ENCODE peak calls at places on chromosome 5, in seven cellular contexts. I is GM12865, N is cardiac fibroblast, Y is mucosa of descending colon, Z is AG09319, C is mesothelial cell of epicardium, U is IMR-90. P is an unnamed sample.

GRCh38 chr5:68379275-68380026 is 163.9 kb downstream of the PIK3R1 start:
- DNase-seq in I (no peak), N (peak; percentile 21), Y (no peak), Z (no peak), C (no peak), U (no peak), P (no peak)

GRCh38 chr5:112174959-112175594 is 244.0 kb downstream of the EPB41L4A start:
- DNase-seq in I (peak; percentile 73), N (peak; percentile 71), Y (no peak), Z (no peak), C (no peak), U (peak; percentile 26), P (peak; percentile 48)

GRCh38 chr5:159735036-159735435 is 181.2 kb upstream of the ADRA1B start:
- DNase-seq in I (no peak), N (no peak), Y (no peak), Z (no peak), C (no peak), U (no peak), P (no peak)

GRCh38 chr5:108974594-108974993 is 226.9 kb downstream of the FER start:
- DNase-seq in I (no peak), N (no peak), Y (no peak), Z (no peak), C (no peak), U (no peak), P (no peak)

GRCh38 chr5:178515019-178515418 is 75.2 kb downstream of the COL23A1 start:
- DNase-seq in I (no peak), N (no peak), Y (no peak), Z (no peak), C (no peak), U (no peak), P (no peak)

GRCh38 chr5:3736926-3737325 is 141.3 kb downstream of the IRX1 start:
- DNase-seq in I (no peak), N (no peak), Y (no peak), Z (no peak), C (no peak), U (no peak), P (no peak)

GRCh38 chr5:113371788-113372196 is 63.0 kb downstream of the TSSK1B start:
- DNase-seq in I (no peak), N (peak; percentile 70), Y (no peak), Z (no peak), C (no peak), U (no peak), P (no peak)

GRCh38 chr5:54171645-54172384 is 138.6 kb downstream of the ARL15 start:
- DNase-seq in I (no peak), N (no peak), Y (no peak), Z (no peak), C (no peak), U (peak; percentile 81), P (no peak)

GRCh38 chr5:59893436-59894227 is at the start of gene PDE4D:
- DNase-seq in I (peak; percentile 16), N (peak; percentile 63), Y (peak; percentile 38), Z (peak; percentile 1), C (peak; percentile 82), U (peak; percentile 38), P (peak; percentile 26)

GRCh38 chr5:42566658-42567313 is 143.5 kb downstream of the GHR start:
- DNase-seq in I (no peak), N (peak; percentile 51), Y (no peak), Z (peak; percentile 3), C (no peak), U (no peak), P (no peak)

GRCh38 chr5:136619556-136619955 is 254.2 kb upstream of the TRPC7 start:
- DNase-seq in I (no peak), N (no peak), Y (no peak), Z (no peak), C (no peak), U (no peak), P (no peak)

GRCh38 chr5:122870219-122870856 is 24.9 kb downstream of the SNX24 start:
- DNase-seq in I (no peak), N (peak; percentile 43), Y (no peak), Z (no peak), C (no peak), U (peak; percentile 56), P (no peak)

GRCh38 chr5:83472508-83473343 is 1.2 kb downstream of the VCAN start:
- DNase-seq in I (peak; percentile 50), N (peak; percentile 55), Y (peak; percentile 32), Z (no peak), C (peak; percentile 67), U (no peak), P (peak; percentile 54)
- TF ChIP-seq CTCF in I (no peak), N (no peak), Y (no peak), Z (no peak), C (no peak), U (no peak), P (no peak)

GRCh38 chr5:148780711-148781110 is 45.7 kb upstream of the ADRB2 start:
- DNase-seq in I (no peak), N (no peak), Y (no peak), Z (no peak), C (no peak), U (no peak), P (no peak)
- TF ChIP-seq CTCF in I (no peak), N (no peak), Y (no peak), Z (no peak), C (peak; percentile 10), U (no peak), P (no peak)

GRCh38 chr5:151926186-151926585 is 1.5 kb upstream of the GLRA1 start:
- DNase-seq in I (no peak), N (no peak), Y (no peak), Z (no peak), C (no peak), U (no peak), P (no peak)

GRCh38 chr5:151917931-151918330 is 6.7 kb downstream of the GLRA1 start:
- DNase-seq in I (no peak), N (no peak), Y (no peak), Z (no peak), C (no peak), U (no peak), P (no peak)

GRCh38 chr5:151924564-151925395 is at the start of gene GLRA1:
- DNase-seq in I (peak; percentile 52), N (peak; percentile 54), Y (peak; percentile 58), Z (no peak), C (peak; percentile 87), U (peak; percentile 31), P (peak; percentile 61)

GRCh38 chr5:151925396-151925750 is 722 bp upstream of the GLRA1 start:
- DNase-seq in I (no peak), N (no peak), Y (no peak), Z (no peak), C (no peak), U (no peak), P (no peak)

GRCh38 chr5:151923865-151924264 is 786 bp downstream of the GLRA1 start:
- DNase-seq in I (no peak), N (no peak), Y (no peak), Z (no peak), C (no peak), U (no peak), P (no peak)
- TF ChIP-seq CTCF in I (no peak), N (peak; percentile 57), Y (no peak), Z (no peak), C (peak; percentile 16), U (peak; percentile 7), P (no peak)

GRCh38 chr5:156896545-156896944 is 46.5 kb downstream of the PPP1R2B start:
- DNase-seq in I (no peak), N (no peak), Y (no peak), Z (no peak), C (no peak), U (no peak), P (no peak)

GRCh38 chr5:156888520-156888919 is 38.4 kb downstream of the PPP1R2B start:
- DNase-seq in I (no peak), N (no peak), Y (no peak), Z (no peak), C (no peak), U (no peak), P (no peak)

GRCh38 chr5:156893517-156893916 is 43.4 kb downstream of the PPP1R2B start:
- DNase-seq in I (peak; percentile 48), N (no peak), Y (no peak), Z (no peak), C (no peak), U (no peak), P (peak; percentile 23)

GRCh38 chr5:156892864-156893263 is 42.8 kb downstream of the PPP1R2B start:
- DNase-seq in I (no peak), N (no peak), Y (no peak), Z (no peak), C (no peak), U (no peak), P (no peak)

DNA sequence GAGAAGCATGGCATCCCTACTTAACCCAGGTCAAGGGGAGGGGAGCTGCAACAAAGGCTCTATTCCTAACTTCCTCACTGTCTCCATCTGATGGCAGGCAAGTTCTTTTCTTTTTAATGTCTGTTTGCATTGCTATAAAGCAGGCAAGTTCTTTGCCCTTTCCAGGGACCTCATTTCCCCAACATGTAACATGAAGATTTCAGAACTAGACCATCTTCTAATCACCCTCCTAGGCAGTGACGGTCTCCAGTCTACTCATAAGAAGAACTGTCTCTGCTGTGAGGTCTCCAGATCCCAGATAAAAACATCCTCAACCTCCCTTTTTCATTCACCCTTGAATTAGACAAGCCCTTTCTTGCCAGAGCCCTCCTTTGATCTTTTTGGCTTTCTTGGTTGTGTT is 42.1 kb downstream of the PPP1R2B start:
- DNase-seq in I (peak; percentile 35), N (no peak), Y (no peak), Z (no peak), C (no peak), U (no peak), P (no peak)
- TF ChIP-seq CTCF in I (no peak), N (no peak), Y (no peak), Z (no peak), C (no peak), U (no peak), P (peak; percentile 52)

DNA sequence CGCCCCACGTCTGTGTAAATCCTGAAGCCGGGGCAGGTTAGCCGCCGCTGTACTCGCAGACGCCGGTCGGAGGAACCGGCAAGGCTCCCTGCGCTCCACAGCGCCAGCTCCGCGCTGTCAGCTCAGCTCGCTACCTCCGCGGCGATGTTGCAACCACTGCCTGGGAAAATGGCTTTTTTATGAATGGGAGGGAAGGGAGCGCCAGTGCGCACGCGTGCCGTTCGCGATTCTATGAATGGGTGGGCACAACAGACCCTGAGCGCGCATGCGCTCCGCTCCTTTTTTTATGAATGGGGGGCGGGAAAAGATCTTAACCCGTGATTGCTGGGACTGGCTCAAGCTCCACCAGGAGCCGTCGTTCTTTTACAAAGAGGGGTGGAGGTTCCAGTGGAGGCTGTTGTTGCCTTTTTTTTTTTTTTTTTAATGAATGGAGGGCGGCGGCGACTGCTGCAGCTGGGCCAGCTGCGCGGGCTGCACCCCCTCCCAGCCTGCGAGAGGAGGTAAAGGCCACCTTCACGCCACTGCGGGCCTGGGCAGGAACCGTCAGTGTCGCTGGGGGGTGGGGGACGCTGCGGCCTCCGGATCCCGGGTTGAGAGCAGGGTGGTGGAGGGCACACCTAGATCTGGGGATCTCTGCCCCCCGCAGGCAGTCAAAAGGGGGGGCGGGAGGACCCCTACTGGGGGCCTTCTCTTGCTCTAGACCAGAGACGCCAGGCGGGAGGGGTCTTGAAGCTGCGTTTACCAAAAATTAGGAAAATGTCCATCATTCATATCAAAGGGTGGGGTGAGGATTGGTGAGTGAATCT is at the start of gene SPRY4:
- DNase-seq in I (peak; percentile 93), N (peak; percentile 99), Y (peak; percentile 94), Z (peak; percentile 96), C (peak; percentile 97), U (peak; percentile 98), P (peak; percentile 85)
- TF ChIP-seq CTCF in I (no peak), N (no peak), Y (no peak), Z (no peak), C (no peak), U (no peak), P (no peak)

GRCh38 chr5:129541648-129542251 is 81.7 kb downstream of the ADAMTS19 start:
- DNase-seq in I (peak; percentile 9), N (peak; percentile 11), Y (no peak), Z (no peak), C (no peak), U (peak; percentile 9), P (no peak)
- TF ChIP-seq CTCF in I (no peak), N (peak; percentile 35), Y (no peak), Z (no peak), C (peak; percentile 37), U (peak; percentile 25), P (no peak)

P was measured in GM10248.